ENCODE peak calls at places on chromosomes 3 and 15, in seven cellular contexts. W is endodermal cell, H is ovary, V is right lobe of liver, Q is psoas muscle, M is thoracic aorta, S is IMR-90. F is an unnamed sample.

GRCh38 chr15:40354408-40355171 is 3.4 kb upstream of the DISP2 start:
- DNase-seq in W (peak; percentile 82), H (no peak), V (no peak), Q (no peak), M (no peak), S (peak; percentile 39), F (peak; percentile 79)

GRCh38 chr3:38738630-38739395 is 77.2 kb downstream of the SCN10A start:
- DNase-seq in W (peak; percentile 98), H (no peak), V (no peak), Q (no peak), M (no peak), S (peak; percentile 28), F (peak; percentile 54)

GRCh38 chr15:41689834-41690233 is 29.6 kb downstream of the MGA start:
- DNase-seq in W (no peak), H (no peak), V (no peak), Q (no peak), M (no peak), S (no peak), F (no peak)

GRCh38 chr3:170792511-170792910 is 77.5 kb downstream of the RPL22L1 start:
- DNase-seq in W (no peak), H (no peak), V (no peak), Q (no peak), M (no peak), S (peak; percentile 23), F (no peak)

GRCh38 chr3:126937533-126938432 is 45.1 kb upstream of the PLXNA1 start:
- DNase-seq in W (no peak), H (no peak), V (no peak), Q (no peak), M (no peak), S (peak; percentile 56), F (peak; percentile 93)

GRCh38 chr3:42421818-42422796 is 11.7 kb upstream of the LYZL4 start:
- DNase-seq in W (no peak), H (no peak), V (peak; percentile 28), Q (no peak), M (no peak), S (no peak), F (no peak)

GRCh38 chr15:37788767-37789391 is 145.6 kb upstream of the TMCO5A start:
- DNase-seq in W (no peak), H (no peak), V (no peak), Q (no peak), M (no peak), S (no peak), F (no peak)

GRCh38 chr3:127170794-127171193 is 22.1 kb upstream of the PRR23E start:
- DNase-seq in W (peak; percentile 50), H (no peak), V (no peak), Q (no peak), M (no peak), S (peak; percentile 64), F (peak; percentile 88)

GRCh38 chr15:93089855-93090305 is 869 bp upstream of the RGMA start:
- DNase-seq in W (peak; percentile 54), H (no peak), V (no peak), Q (peak; percentile 49), M (no peak), S (no peak), F (no peak)

DNA sequence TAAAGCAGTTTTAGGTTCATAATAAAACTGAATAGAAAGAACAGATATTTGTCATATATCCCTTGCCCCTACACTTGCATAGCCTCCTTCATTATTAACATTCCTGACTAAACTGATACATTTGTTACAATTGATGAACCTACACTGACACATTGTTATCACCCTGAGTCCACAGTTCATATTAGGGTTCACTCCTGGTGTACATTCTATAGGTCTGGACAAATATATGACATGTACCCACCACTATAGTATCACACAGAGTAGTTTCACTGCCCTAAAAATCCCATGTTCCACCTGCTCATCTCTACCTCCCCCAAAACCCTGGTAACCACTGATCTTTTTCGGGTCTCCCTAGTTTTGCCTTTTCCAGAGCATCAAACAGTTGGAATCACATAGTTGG is 13.8 kb downstream of the DCBLD2 start:
- DNase-seq in W (no peak), H (no peak), V (no peak), Q (no peak), M (no peak), S (no peak), F (no peak)
- H3K4me1 ChIP-seq in W (peaks cover 9% of the 10 kb centered on the region), H (peaks cover 7% of the 10 kb centered on the region), V (no peaks in the 10 kb centered on the region), Q (peaks cover 29% of the 10 kb centered on the region), M (peaks cover 19% of the 10 kb centered on the region), S (peaks cover 32% of the 10 kb centered on the region), F (peaks cover 12% of the 10 kb centered on the region)

GRCh38 chr3:13791501-13792490 is 88.1 kb downstream of the WNT7A start:
- DNase-seq in W (no peak), H (no peak), V (no peak), Q (no peak), M (no peak), S (no peak), F (no peak)

GRCh38 chr3:13792512-13793347 is 87.1 kb downstream of the WNT7A start:
- DNase-seq in W (peak; percentile 64), H (no peak), V (no peak), Q (no peak), M (no peak), S (no peak), F (no peak)

GRCh38 chr3:13793451-13793850 is 86.4 kb downstream of the WNT7A start:
- DNase-seq in W (no peak), H (no peak), V (no peak), Q (no peak), M (no peak), S (no peak), F (no peak)

GRCh38 chr3:13788522-13789424 is 91.1 kb downstream of the WNT7A start:
- DNase-seq in W (no peak), H (no peak), V (no peak), Q (no peak), M (no peak), S (no peak), F (no peak)

GRCh38 chr3:13790376-13791219 is 89.3 kb downstream of the WNT7A start:
- DNase-seq in W (no peak), H (no peak), V (no peak), Q (no peak), M (no peak), S (no peak), F (no peak)
- H3K27me3 ChIP-seq in W (no peaks in the 10 kb centered on the region), H (no peaks in the 10 kb centered on the region), V (no peaks in the 10 kb centered on the region), Q (peaks cover 19% of the 10 kb centered on the region), M (no peaks in the 10 kb centered on the region), S (no peaks in the 10 kb centered on the region), F (no peaks in the 10 kb centered on the region)

DNA sequence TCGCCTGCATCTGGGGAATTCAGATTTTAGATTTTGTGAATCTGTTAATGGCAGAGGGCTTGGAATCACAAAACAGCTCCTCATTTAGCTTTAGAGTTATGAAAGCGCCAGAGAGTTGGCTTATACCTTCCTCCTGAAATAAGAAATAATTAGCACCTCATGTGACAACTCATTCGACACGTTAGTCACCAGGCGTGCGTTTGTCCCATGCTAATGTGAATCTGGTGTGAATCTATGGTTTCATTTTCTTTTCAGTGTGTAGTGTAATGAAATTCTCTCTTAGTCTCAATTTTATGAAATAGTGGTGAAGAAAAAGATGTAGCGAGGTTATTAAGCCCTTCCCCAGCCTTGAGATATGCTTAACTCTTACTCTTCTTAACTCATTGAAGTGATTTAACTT is 89.4 kb downstream of the EDEM1 start:
- DNase-seq in W (no peak), H (no peak), V (no peak), Q (no peak), M (no peak), S (no peak), F (no peak)
- TF ChIP-seq CTCF in W (no peak), H (no peak), V (no peak), Q (no peak), M (no peak), S (no peak), F (no peak)

DNA sequence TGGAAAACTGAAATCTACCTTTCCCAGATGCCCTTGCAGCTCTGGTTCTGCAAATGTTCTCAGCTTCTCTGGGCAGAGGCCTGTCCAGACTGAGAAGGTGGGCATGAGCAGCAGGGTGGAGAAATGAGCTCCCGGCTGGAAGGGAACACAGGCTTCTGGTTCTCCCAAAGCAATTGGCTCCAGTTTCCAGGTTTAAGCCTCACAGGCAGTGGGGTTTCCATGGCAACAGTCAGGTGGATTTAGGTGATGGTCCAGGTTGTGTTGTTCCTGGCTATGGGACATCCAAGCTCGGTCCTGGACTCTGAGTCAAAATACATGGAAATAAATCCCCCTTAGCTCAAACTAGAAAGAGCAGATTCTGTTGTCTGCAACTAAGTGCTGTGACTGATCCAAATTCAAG is 94.6 kb upstream of the IQSEC1 start:
- DNase-seq in W (no peak), H (no peak), V (no peak), Q (no peak), M (no peak), S (no peak), F (no peak)
- H3K4me1 ChIP-seq in W (no peaks in the 10 kb centered on the region), H (no peaks in the 10 kb centered on the region), V (no peaks in the 10 kb centered on the region), Q (no peaks in the 10 kb centered on the region), M (no peaks in the 10 kb centered on the region), S (no peaks in the 10 kb centered on the region), F (no peaks in the 10 kb centered on the region)

GRCh38 chr15:58064119-58065010 is 1.1 kb downstream of the ALDH1A2 start:
- DNase-seq in W (no peak), H (no peak), V (no peak), Q (no peak), M (no peak), S (no peak), F (no peak)
- H3K27me3 ChIP-seq in W (peaks cover 100% of the 10 kb centered on the region), H (no peaks in the 10 kb centered on the region), V (peaks cover 17% of the 10 kb centered on the region), Q (peaks cover 9% of the 10 kb centered on the region), M (peaks cover 26% of the 10 kb centered on the region), S (peaks cover 50% of the 10 kb centered on the region), F (peaks cover 71% of the 10 kb centered on the region)

GRCh38 chr15:80308002-80308401 is 56.0 kb upstream of the CTXND1 start:
- DNase-seq in W (peak; percentile 85), H (no peak), V (no peak), Q (no peak), M (no peak), S (no peak), F (peak; percentile 63)
- TF ChIP-seq CTCF in W (peak; percentile 61), H (no peak), V (no peak), Q (no peak), M (no peak), S (no peak), F (peak; percentile 54)

DNA sequence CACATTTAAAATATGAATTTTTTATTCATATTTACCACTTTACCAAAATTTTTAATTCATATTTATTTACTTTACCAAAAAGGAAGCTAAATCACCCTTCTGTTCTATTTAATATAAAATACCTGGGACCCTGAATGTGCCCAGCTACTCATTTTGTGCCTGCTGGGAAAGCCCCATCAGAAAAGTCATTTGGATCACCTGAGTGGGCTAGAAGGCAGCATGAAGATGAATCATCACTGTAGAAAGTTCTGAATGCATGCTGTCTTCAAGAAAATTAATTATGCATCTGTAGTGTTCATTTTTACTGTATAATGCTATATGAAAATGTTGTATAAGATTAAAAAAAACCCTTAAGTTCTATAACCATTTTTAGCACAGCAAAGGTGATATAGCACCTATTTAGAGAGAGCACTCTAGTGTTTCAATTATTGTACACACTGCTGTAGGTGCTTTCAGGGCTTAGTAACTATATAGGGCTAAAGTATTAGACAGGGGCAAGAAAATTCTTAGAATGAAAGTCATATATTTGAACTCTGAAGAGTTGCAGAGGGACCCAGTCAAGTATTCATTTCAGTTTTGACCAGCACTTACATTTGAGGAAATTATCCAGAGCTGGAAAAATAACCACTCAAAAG is 175.1 kb downstream of the NFKBIZ start:
- DNase-seq in W (no peak), H (no peak), V (no peak), Q (no peak), M (no peak), S (no peak), F (no peak)
- H3K4me1 ChIP-seq in W (no peaks in the 10 kb centered on the region), H (no peaks in the 10 kb centered on the region), V (no peaks in the 10 kb centered on the region), Q (no peaks in the 10 kb centered on the region), M (peaks cover 8% of the 10 kb centered on the region), S (no peaks in the 10 kb centered on the region), F (no peaks in the 10 kb centered on the region)

F was measured in BE2C.